ENCODE peak calls at places on chromosomes 13 and 19, in five cellular contexts. W is NCI-H69; E is activated T-cell treated with anti-CD3 and anti-CD28 coated beads, Interleukin-2, amount 50 U/mL, for 72 hours; N is EH; Q is effector memory CD4-positive, alpha-beta T cell. B is an unnamed sample.

GRCh38 chr19:38875656-38876345 is 2.3 kb downstream of the RINL start:
- DNase-seq in W (no peak), E (no peak), N (no peak), Q (no peak), B (no peak)

GRCh38 chr19:39362682-39363657 is 20.7 kb downstream of the SAMD4B start:
- DNase-seq in W (no peak), E (no peak), N (peak), Q (no peak), B (peak)

GRCh38 chr13:46994492-46994891 is 97.6 kb upstream of the HTR2A start:
- DNase-seq in W (no peak), E (no peak), N (no peak), Q (no peak), B (no peak)

GRCh38 chr19:30450101-30450500 is 77.9 kb downstream of the ZNF536 start:
- DNase-seq in W (no peak), E (no peak), N (no peak), Q (no peak), B (no peak)

GRCh38 chr19:45146251-45146650 is 14.5 kb downstream of the NKPD1 start:
- DNase-seq in W (no peak), E (no peak), N (no peak), Q (no peak), B (no peak)

GRCh38 chr19:49812997-49813861 is at the start of gene FUZ:
- DNase-seq in W (peak), E (peak), N (peak), Q (peak), B (peak)

GRCh38 chr13:98284677-98285076 is 107.6 kb upstream of the RNF113B start:
- DNase-seq in W (peak), E (no peak), N (no peak), Q (no peak), B (no peak)

GRCh38 chr13:33109801-33110200 is 93.6 kb downstream of the KL start:
- DNase-seq in W (peak), E (no peak), N (peak), Q (no peak), B (no peak)

GRCh38 chr13:106159295-106160195 is 375.9 kb downstream of the EFNB2 start:
- DNase-seq in W (no peak), E (no peak), N (no peak), Q (no peak), B (no peak)

GRCh38 chr19:29054886-29055675 is 157.9 kb downstream of the UQCRFS1 start:
- DNase-seq in W (no peak), E (no peak), N (no peak), Q (no peak), B (no peak)

GRCh38 chr13:21361706-21362105 is 97.4 kb downstream of the ZDHHC20 start:
- DNase-seq in W (no peak), E (no peak), N (no peak), Q (no peak), B (no peak)

GRCh38 chr19:44585371-44586141 is 27.8 kb upstream of the IGSF23 start:
- DNase-seq in W (peak), E (no peak), N (peak), Q (no peak), B (peak)

GRCh38 chr13:108855737-108856387 is 226.5 kb downstream of the MYO16 start:
- DNase-seq in W (no peak), E (no peak), N (no peak), Q (no peak), B (no peak)

GRCh38 chr13:105817011-105817410 is 718.5 kb downstream of the EFNB2 start:
- DNase-seq in W (peak), E (no peak), N (no peak), Q (no peak), B (peak)

GRCh38 chr13:24997367-24997967 is 98.5 kb upstream of the PABPC3 start:
- DNase-seq in W (peak), E (peak), N (peak), Q (no peak), B (peak)

GRCh38 chr13:46404732-46405097 is 17.7 kb upstream of the RUBCNL start:
- DNase-seq in W (no peak), E (no peak), N (no peak), Q (no peak), B (no peak)

GRCh38 chr19:28656644-28657043 is 556.3 kb downstream of the UQCRFS1 start:
- DNase-seq in W (no peak), E (no peak), N (no peak), Q (no peak), B (no peak)

GRCh38 chr13:47794963-47795362 is 206.1 kb downstream of the SUCLA2 start:
- DNase-seq in W (no peak), E (no peak), N (peak), Q (no peak), B (no peak)

B was measured in epithelial cell of esophagus.